ENCODE peak calls at places on chromosomes 5 and 9, in ten cellular contexts. R is choroid plexus epithelial cell, L is B cell, K is AG10803, W is endothelial cell, E is BE2C, S is left ventricle myocardium inferior, U is ovary, Z is GM20000, O is fibroblast of lung. J is an unnamed sample.

GRCh38 chr9:20620658-20621552 is 1.4 kb downstream of the MLLT3 start:
- DNase-seq in R (peak), L (peak), K (peak), W (peak), E (peak), S (peak), U (peak), Z (peak), O (peak), J (no peak)

GRCh38 chr9:131963087-131963715 is 116.5 kb downstream of the MED27 start:
- DNase-seq in R (no peak), L (no peak), K (no peak), W (no peak), E (no peak), S (no peak), U (no peak), Z (no peak), O (no peak), J (no peak)

GRCh38 chr5:37272564-37272963 is 23.4 kb upstream of the CPLANE1 start:
- DNase-seq in R (peak), L (no peak), K (peak), W (no peak), E (no peak), S (no peak), U (no peak), Z (no peak), O (peak), J (peak)

GRCh38 chr9:107710988-107711387 is 221.4 kb upstream of the KLF4 start:
- DNase-seq in R (no peak), L (no peak), K (no peak), W (no peak), E (no peak), S (no peak), U (no peak), Z (no peak), O (no peak), J (peak)

GRCh38 chr5:133531178-133531577 is 81.2 kb downstream of the FSTL4 start:
- DNase-seq in R (no peak), L (no peak), K (no peak), W (no peak), E (no peak), S (no peak), U (no peak), Z (peak), O (peak), J (no peak)

GRCh38 chr5:42499016-42499415 is 75.8 kb downstream of the GHR start:
- DNase-seq in R (no peak), L (no peak), K (no peak), W (no peak), E (no peak), S (no peak), U (no peak), Z (no peak), O (no peak), J (peak)

GRCh38 chr9:100028201-100028784 is 70.5 kb downstream of the ERP44 start:
- DNase-seq in R (peak), L (peak), K (peak), W (peak), E (peak), S (peak), U (peak), Z (peak), O (peak), J (peak)

GRCh38 chr9:92716557-92716956 is 46.6 kb upstream of the IPPK start:
- DNase-seq in R (peak), L (peak), K (no peak), W (peak), E (peak), S (peak), U (peak), Z (peak), O (peak), J (peak)

GRCh38 chr9:128081052-128081451 is 13.0 kb downstream of the SLC25A25 start:
- DNase-seq in R (peak), L (no peak), K (peak), W (no peak), E (peak), S (no peak), U (peak), Z (no peak), O (peak), J (no peak)

GRCh38 chr9:37283730-37284235 is 138.7 kb upstream of the GRHPR start:
- DNase-seq in R (peak), L (peak), K (peak), W (no peak), E (no peak), S (no peak), U (no peak), Z (peak), O (peak), J (no peak)

GRCh38 chr9:3827175-3827574 is 301.4 kb upstream of the RFX3 start:
- DNase-seq in R (no peak), L (no peak), K (no peak), W (no peak), E (no peak), S (no peak), U (no peak), Z (no peak), O (no peak), J (peak)

GRCh38 chr5:19790811-19791466 is 197.1 kb downstream of the CDH18 start:
- DNase-seq in R (no peak), L (no peak), K (no peak), W (no peak), E (no peak), S (no peak), U (no peak), Z (no peak), O (no peak), J (peak)

GRCh38 chr5:67771221-67771620 is 444.3 kb upstream of the PIK3R1 start:
- DNase-seq in R (no peak), L (no peak), K (no peak), W (no peak), E (no peak), S (no peak), U (no peak), Z (no peak), O (peak), J (no peak)

GRCh38 chr9:108150736-108151135 is 661.2 kb upstream of the KLF4 start:
- DNase-seq in R (peak), L (no peak), K (peak), W (no peak), E (no peak), S (peak), U (no peak), Z (no peak), O (no peak), J (peak)

GRCh38 chr5:149807614-149808013 is 77.5 kb downstream of the PPARGC1B start:
- DNase-seq in R (no peak), L (no peak), K (no peak), W (no peak), E (no peak), S (no peak), U (no peak), Z (no peak), O (no peak), J (no peak)

GRCh38 chr5:33558489-33558888 is 117.7 kb downstream of the TARS1 start:
- DNase-seq in R (no peak), L (no peak), K (peak), W (no peak), E (no peak), S (no peak), U (no peak), Z (no peak), O (peak), J (no peak)

GRCh38 chr9:35962126-35962906 is 4.4 kb upstream of the OR2S2 start:
- DNase-seq in R (peak), L (no peak), K (peak), W (no peak), E (peak), S (peak), U (no peak), Z (no peak), O (peak), J (peak)

GRCh38 chr5:92504346-92504745 is 1076.7 kb downstream of the NR2F1-AS1 start:
- DNase-seq in R (no peak), L (no peak), K (no peak), W (no peak), E (no peak), S (no peak), U (no peak), Z (no peak), O (no peak), J (peak)

DNA sequence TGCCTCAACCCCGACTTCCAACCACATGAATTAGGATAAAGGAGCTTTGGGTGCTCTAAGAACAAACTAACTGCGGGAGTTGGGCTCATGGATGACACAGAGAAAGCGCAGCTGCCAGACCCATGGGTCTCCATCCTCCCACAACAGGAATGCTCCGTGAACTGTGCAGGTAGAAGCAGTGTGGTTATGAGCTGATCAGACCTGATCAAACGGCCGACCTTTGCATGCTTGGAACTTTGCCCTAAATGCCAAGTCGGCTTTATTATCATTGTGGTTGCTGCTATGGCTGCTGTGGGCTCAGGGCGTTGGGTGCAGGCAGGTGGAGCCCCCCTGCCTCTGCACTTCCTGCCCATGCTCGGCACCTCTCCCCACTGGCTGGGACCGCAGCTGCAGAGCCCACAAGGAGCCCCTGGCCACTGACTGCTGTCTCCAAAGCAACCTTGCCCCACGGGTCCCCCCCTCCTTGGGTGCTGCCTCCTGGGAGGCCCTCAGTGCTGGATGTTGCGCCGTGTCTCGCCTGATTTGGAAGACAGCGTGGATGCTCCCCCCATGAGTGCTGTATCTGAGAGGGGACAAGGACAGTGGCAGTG is 2.6 kb upstream of the SLC6A3 start:
- DNase-seq in R (no peak), L (no peak), K (no peak), W (no peak), E (no peak), S (no peak), U (no peak), Z (no peak), O (no peak), J (no peak)
- TF ChIP-seq CTCF in R (no peak), L (no peak), K (no peak), W (no peak), E (no peak), S (no peak), U (no peak), Z (no peak), O (no peak), J (no peak)

GRCh38 chr9:5430912-5431311 is 6.8 kb downstream of the PLGRKT start:
- DNase-seq in R (no peak), L (no peak), K (no peak), W (no peak), E (no peak), S (no peak), U (no peak), Z (no peak), O (no peak), J (no peak)
- TF ChIP-seq CTCF in R (peak), L (no peak), K (no peak), W (no peak), E (no peak), S (no peak), U (no peak), Z (no peak), O (no peak), J (no peak)

GRCh38 chr5:4028384-4028783 is 432.8 kb downstream of the IRX1 start:
- DNase-seq in R (no peak), L (no peak), K (no peak), W (no peak), E (no peak), S (no peak), U (no peak), Z (no peak), O (no peak), J (no peak)
- TF ChIP-seq CTCF in R (no peak), L (no peak), K (no peak), W (no peak), E (no peak), S (no peak), U (no peak), Z (no peak), O (no peak), J (no peak)

GRCh38 chr5:138789771-138790242 is 36.6 kb downstream of the CTNNA1 start:
- DNase-seq in R (peak), L (peak), K (peak), W (peak), E (peak), S (no peak), U (no peak), Z (peak), O (peak), J (peak)
- TF ChIP-seq CTCF in R (peak), L (peak), K (peak), W (peak), E (peak), S (peak), U (no peak), Z (peak), O (peak), J (peak)

GRCh38 chr5:166027582-166027981 is 2263.9 kb upstream of the WWC1 start:
- DNase-seq in R (no peak), L (no peak), K (no peak), W (no peak), E (no peak), S (no peak), U (no peak), Z (no peak), O (no peak), J (no peak)
- TF ChIP-seq CTCF in R (no peak), L (no peak), K (no peak), W (no peak), E (no peak), S (no peak), U (no peak), Z (no peak), O (no peak), J (no peak)

GRCh38 chr9:125142560-125143376 is 560 bp downstream of the SCAI start:
- DNase-seq in R (no peak), L (peak), K (no peak), W (no peak), E (no peak), S (no peak), U (no peak), Z (peak), O (no peak), J (no peak)
- TF ChIP-seq CTCF in R (no peak), L (no peak), K (no peak), W (no peak), E (no peak), S (no peak), U (no peak), Z (peak), O (no peak), J (no peak)

GRCh38 chr5:115585265-115585664 is 17.0 kb downstream of the TICAM2 start:
- DNase-seq in R (peak), L (no peak), K (no peak), W (no peak), E (no peak), S (no peak), U (no peak), Z (no peak), O (no peak), J (no peak)

GRCh38 chr5:115586525-115587146 is 15.6 kb downstream of the TICAM2 start:
- DNase-seq in R (peak), L (peak), K (peak), W (no peak), E (no peak), S (no peak), U (no peak), Z (peak), O (peak), J (peak)

GRCh38 chr5:115580941-115581340 is 21.3 kb downstream of the TICAM2 start:
- DNase-seq in R (no peak), L (no peak), K (no peak), W (no peak), E (no peak), S (no peak), U (no peak), Z (no peak), O (no peak), J (no peak)

GRCh38 chr5:115584501-115584900 is 17.8 kb downstream of the TICAM2 start:
- DNase-seq in R (no peak), L (no peak), K (no peak), W (no peak), E (no peak), S (no peak), U (no peak), Z (no peak), O (no peak), J (no peak)

DNA sequence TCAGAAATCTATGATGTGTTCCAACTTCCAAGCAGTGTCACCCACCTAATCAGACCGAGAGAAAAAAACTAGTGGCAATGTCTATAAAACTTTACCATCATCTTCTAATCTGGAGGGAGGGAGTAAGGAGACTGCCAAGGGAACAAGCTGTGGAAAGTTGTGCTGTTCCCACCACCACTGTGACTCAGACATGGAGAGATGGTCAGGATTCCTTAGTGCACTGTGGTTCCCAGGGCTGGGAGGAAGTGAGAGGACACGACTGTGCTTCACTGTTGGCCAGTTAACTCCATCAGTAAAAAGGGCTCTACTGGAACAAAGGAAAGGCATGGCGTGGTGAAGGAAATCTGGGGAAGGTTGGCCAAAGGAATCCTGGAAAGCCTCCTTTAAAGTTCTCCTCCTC is 18.8 kb downstream of the TICAM2 start:
- DNase-seq in R (peak), L (no peak), K (peak), W (no peak), E (no peak), S (no peak), U (no peak), Z (no peak), O (peak), J (peak)
- TF ChIP-seq CTCF in R (no peak), L (no peak), K (no peak), W (no peak), E (no peak), S (no peak), U (no peak), Z (no peak), O (no peak), J (no peak)

J was measured in MCF 10A.